ENCODE peak calls at places on chromosomes 13 and 19, in five cellular contexts. One of them, this sample, is unnamed.

GRCh38 chr19:44756089-44756562 is 7.6 kb downstream of the BCL3 start:
- DNase-seq in cardiac fibroblast: peak; percentile 49
- DNase-seq in stimulated activated CD8-positive, alpha-beta memory T cell treated with anti-CD3 and anti-CD28 coated beads, Interleukin-4, amount 100 ng/mL, for 1 hour: no peak
- DNase-seq in IMR-90: no peak
- DNase-seq in brain microvascular endothelial cell: no peak
- DNase-seq in this sample: no peak

GRCh38 chr13:40352807-40353562 is 313.5 kb downstream of the FOXO1 start:
- DNase-seq in cardiac fibroblast: peak; percentile 62
- DNase-seq in stimulated activated CD8-positive, alpha-beta memory T cell treated with anti-CD3 and anti-CD28 coated beads, Interleukin-4, amount 100 ng/mL, for 1 hour: no peak
- DNase-seq in IMR-90: no peak
- DNase-seq in brain microvascular endothelial cell: no peak
- DNase-seq in this sample: no peak

GRCh38 chr19:41395355-41395754 is 1.8 kb downstream of the EXOSC5 start:
- DNase-seq in cardiac fibroblast: no peak
- DNase-seq in stimulated activated CD8-positive, alpha-beta memory T cell treated with anti-CD3 and anti-CD28 coated beads, Interleukin-4, amount 100 ng/mL, for 1 hour: no peak
- DNase-seq in IMR-90: no peak
- DNase-seq in brain microvascular endothelial cell: no peak
- DNase-seq in this sample: no peak

GRCh38 chr13:57030671-57031070 is 110.0 kb upstream of the PRR20A start:
- DNase-seq in cardiac fibroblast: no peak
- DNase-seq in stimulated activated CD8-positive, alpha-beta memory T cell treated with anti-CD3 and anti-CD28 coated beads, Interleukin-4, amount 100 ng/mL, for 1 hour: no peak
- DNase-seq in IMR-90: no peak
- DNase-seq in brain microvascular endothelial cell: no peak
- DNase-seq in this sample: no peak

GRCh38 chr13:112714366-112714765 is 24.5 kb downstream of the ATP11A start:
- DNase-seq in cardiac fibroblast: no peak
- DNase-seq in stimulated activated CD8-positive, alpha-beta memory T cell treated with anti-CD3 and anti-CD28 coated beads, Interleukin-4, amount 100 ng/mL, for 1 hour: no peak
- DNase-seq in IMR-90: no peak
- DNase-seq in brain microvascular endothelial cell: no peak
- DNase-seq in this sample: no peak

GRCh38 chr19:39325778-39326680 is 5.4 kb upstream of the LRFN1 start:
- DNase-seq in cardiac fibroblast: no peak
- DNase-seq in stimulated activated CD8-positive, alpha-beta memory T cell treated with anti-CD3 and anti-CD28 coated beads, Interleukin-4, amount 100 ng/mL, for 1 hour: no peak
- DNase-seq in IMR-90: peak; percentile 7
- DNase-seq in brain microvascular endothelial cell: peak; percentile 9
- DNase-seq in this sample: no peak

GRCh38 chr13:113812140-113813036 is 51.5 kb downstream of the GAS6 start:
- DNase-seq in cardiac fibroblast: no peak
- DNase-seq in stimulated activated CD8-positive, alpha-beta memory T cell treated with anti-CD3 and anti-CD28 coated beads, Interleukin-4, amount 100 ng/mL, for 1 hour: no peak
- DNase-seq in IMR-90: no peak
- DNase-seq in brain microvascular endothelial cell: no peak
- DNase-seq in this sample: no peak

GRCh38 chr19:8135946-8136618 is 13.3 kb downstream of the FBN3 start:
- DNase-seq in cardiac fibroblast: no peak
- DNase-seq in stimulated activated CD8-positive, alpha-beta memory T cell treated with anti-CD3 and anti-CD28 coated beads, Interleukin-4, amount 100 ng/mL, for 1 hour: no peak
- DNase-seq in IMR-90: no peak
- DNase-seq in brain microvascular endothelial cell: no peak
- DNase-seq in this sample: no peak

GRCh38 chr19:47994209-47994802 is at the start of gene ELSPBP1:
- DNase-seq in cardiac fibroblast: no peak
- DNase-seq in stimulated activated CD8-positive, alpha-beta memory T cell treated with anti-CD3 and anti-CD28 coated beads, Interleukin-4, amount 100 ng/mL, for 1 hour: no peak
- DNase-seq in IMR-90: no peak
- DNase-seq in brain microvascular endothelial cell: no peak
- DNase-seq in this sample: no peak

GRCh38 chr13:111941845-111942447 is 125.0 kb upstream of the SOX1 start:
- DNase-seq in cardiac fibroblast: no peak
- DNase-seq in stimulated activated CD8-positive, alpha-beta memory T cell treated with anti-CD3 and anti-CD28 coated beads, Interleukin-4, amount 100 ng/mL, for 1 hour: no peak
- DNase-seq in IMR-90: no peak
- DNase-seq in brain microvascular endothelial cell: no peak
- DNase-seq in this sample: no peak

This sample was measured in NCI-H1436 treated with DMSO at 0.1 percent for 48 hours.